ENCODE peak calls at places on chromosomes 5 and 9, in five cellular contexts. M is lower leg skin, I is NB4, A is ovary, P is prostate gland. G is an unnamed sample.

GRCh38 chr9:124258765-124259272 is 1.1 kb downstream of the NEK6 start:
- DNase-seq in M (no peak), I (peak), A (no peak), P (no peak), G (no peak)

GRCh38 chr9:91214867-91215266 is 146.9 kb downstream of the AUH start:
- DNase-seq in M (no peak), I (no peak), A (no peak), P (no peak), G (no peak)

GRCh38 chr5:91632871-91633270 is 249.8 kb upstream of the ARRDC3 start:
- DNase-seq in M (no peak), I (no peak), A (no peak), P (no peak), G (no peak)

GRCh38 chr5:27252911-27253310 is 214.5 kb upstream of the CDH9 start:
- DNase-seq in M (no peak), I (no peak), A (no peak), P (no peak), G (no peak)

GRCh38 chr9:123798203-123798602 is 131.7 kb downstream of the DENND1A start:
- DNase-seq in M (no peak), I (no peak), A (no peak), P (no peak), G (no peak)

GRCh38 chr9:132200706-132201105 is 38.8 kb downstream of the NTNG2 start:
- DNase-seq in M (no peak), I (no peak), A (no peak), P (no peak), G (no peak)

GRCh38 chr5:74919487-74919886 is 53.3 kb upstream of the FAM169A start:
- DNase-seq in M (no peak), I (peak), A (no peak), P (peak), G (no peak)

GRCh38 chr9:6109571-6109970 is 94.1 kb upstream of the RANBP6 start:
- DNase-seq in M (no peak), I (no peak), A (no peak), P (no peak), G (no peak)

GRCh38 chr5:9388941-9389674 is 156.8 kb downstream of the SEMA5A start:
- DNase-seq in M (no peak), I (no peak), A (no peak), P (no peak), G (no peak)

GRCh38 chr9:124426361-124426760 is 11.1 kb upstream of the PSMB7 start:
- DNase-seq in M (peak), I (no peak), A (no peak), P (no peak), G (no peak)

GRCh38 chr5:143955140-143955539 is 143.2 kb downstream of the HMHB1 start:
- DNase-seq in M (no peak), I (no peak), A (no peak), P (no peak), G (peak)

GRCh38 chr5:138662599-138662998 is 87.4 kb upstream of the HSPA9 start:
- DNase-seq in M (peak), I (peak), A (no peak), P (no peak), G (no peak)

GRCh38 chr5:138663009-138663408 is 87.8 kb upstream of the HSPA9 start:
- DNase-seq in M (peak), I (peak), A (no peak), P (no peak), G (no peak)

GRCh38 chr5:138661342-138661975 is 86.3 kb upstream of the HSPA9 start:
- DNase-seq in M (no peak), I (peak), A (no peak), P (no peak), G (no peak)

GRCh38 chr5:138663561-138663960 is 88.4 kb upstream of the HSPA9 start:
- DNase-seq in M (no peak), I (no peak), A (no peak), P (no peak), G (no peak)

GRCh38 chr5:138661991-138662434 is 86.8 kb upstream of the HSPA9 start:
- DNase-seq in M (no peak), I (no peak), A (no peak), P (no peak), G (no peak)
- TF ChIP-seq CTCF in M (no peak), I (no peak), A (no peak), P (no peak), G (no peak)

DNA sequence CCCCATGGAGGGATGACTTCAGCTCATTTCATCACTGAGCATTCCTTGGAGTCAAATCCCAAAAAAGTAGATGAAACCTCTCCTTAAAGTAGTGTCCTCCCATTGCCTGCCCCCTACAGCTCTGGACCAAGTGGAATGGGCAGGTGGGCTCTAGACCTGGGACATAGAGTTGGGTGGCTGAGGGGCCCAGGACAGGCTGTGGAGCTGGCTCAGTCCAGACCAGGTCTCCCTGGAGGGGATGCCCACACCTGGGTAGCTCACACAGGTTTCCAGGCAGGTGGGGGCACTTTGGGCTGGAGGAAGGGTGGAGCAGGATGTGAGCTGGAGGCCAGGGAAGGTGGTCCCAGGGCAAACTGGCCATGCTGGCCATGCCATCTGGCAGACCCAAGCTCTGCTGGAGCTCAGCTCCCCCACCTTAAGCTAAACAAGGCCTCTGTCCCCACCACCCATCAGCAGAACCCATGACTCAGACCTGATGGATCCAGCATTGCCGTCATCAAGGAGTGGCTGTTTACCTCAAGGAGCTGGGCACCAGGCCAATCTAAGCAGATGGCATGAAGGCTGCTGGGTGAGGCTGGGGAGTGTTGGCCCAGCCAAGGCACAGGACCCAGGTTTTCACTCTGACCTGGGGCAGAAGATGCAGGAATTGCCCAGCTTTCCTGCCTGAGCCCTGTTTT is 6.2 kb upstream of the SPINK4 start:
- DNase-seq in M (peak), I (no peak), A (no peak), P (peak), G (peak)
- TF ChIP-seq POLR2A in M (no peak), I (no peak), A (no peak), P (peak), G (no peak)

DNA sequence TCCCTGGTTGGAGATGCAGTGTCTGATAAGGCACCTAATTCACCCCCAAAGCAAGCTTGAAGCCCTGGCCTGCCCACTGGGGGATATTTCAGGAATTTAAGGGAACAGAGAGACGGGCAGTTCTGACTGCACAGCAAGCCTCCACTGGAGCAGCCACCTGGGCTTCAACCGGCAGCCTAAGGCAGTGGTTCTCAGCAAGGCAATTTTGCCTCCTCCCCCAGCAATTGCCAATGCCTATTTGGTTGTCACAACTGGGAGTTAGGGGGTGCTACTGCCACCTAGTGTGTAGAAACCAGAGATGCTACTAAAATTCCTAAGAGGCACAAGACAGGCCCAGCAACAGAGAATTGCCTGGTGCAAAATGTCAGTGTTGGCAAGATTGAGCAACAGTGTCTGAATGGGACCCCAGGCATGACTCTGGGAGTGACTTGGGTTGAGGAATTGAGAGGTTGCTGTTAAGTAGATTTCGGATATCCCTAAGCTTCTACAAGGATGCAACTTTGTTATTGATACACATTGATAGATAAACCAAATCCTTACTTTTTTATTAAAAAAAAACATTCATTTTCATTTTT is 58.7 kb upstream of the CTSL start:
- DNase-seq in M (peak), I (peak), A (no peak), P (no peak), G (no peak)
- TF ChIP-seq CTCF in M (no peak), I (peak), A (no peak), P (no peak), G (no peak)

GRCh38 chr5:95822408-95823240 is at the start of gene GLRX:
- DNase-seq in M (peak), I (peak), A (peak), P (peak), G (peak)
- TF ChIP-seq POLR2A in M (no peak), I (no peak), A (no peak), P (peak), G (peak)

GRCh38 chr9:92341578-92341977 is 15.8 kb downstream of the CENPP start:
- DNase-seq in M (no peak), I (no peak), A (no peak), P (no peak), G (no peak)

GRCh38 chr9:92345582-92345981 is 19.8 kb downstream of the CENPP start:
- DNase-seq in M (no peak), I (no peak), A (no peak), P (no peak), G (no peak)

DNA sequence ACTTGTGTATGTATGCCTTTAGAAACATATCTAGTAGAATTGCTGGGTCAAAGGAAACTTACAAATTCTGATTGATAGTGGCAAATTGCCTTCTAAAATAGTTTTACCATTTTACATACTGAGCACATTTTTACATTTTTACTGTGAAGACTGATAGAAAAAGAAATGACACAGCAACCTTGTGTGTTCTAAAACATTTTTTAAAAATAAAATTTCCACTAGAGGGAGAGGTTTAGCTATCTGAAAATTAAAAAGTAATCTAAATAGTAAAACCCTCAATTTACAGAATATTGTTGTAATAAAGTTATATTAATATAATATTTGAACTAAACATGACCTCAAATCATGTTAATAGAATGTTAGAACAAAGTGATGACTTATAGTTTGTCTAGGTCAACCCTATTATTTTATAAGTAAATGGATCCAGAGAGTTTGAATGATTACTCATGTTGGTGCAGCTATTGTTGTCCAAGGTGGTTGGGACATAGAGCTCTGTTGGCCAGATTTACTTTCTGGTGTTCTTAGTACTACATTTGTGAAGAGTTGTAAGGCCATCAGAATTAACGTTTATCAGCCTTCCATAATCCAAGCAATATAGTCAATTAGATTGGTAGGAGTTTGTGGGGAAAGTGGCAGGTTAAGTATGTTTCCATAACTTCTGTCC is 17.2 kb downstream of the CENPP start:
- DNase-seq in M (no peak), I (no peak), A (no peak), P (no peak), G (no peak)
- TF ChIP-seq CTCF in M (no peak), I (no peak), A (peak), P (no peak), G (no peak)

GRCh38 chr5:170316933-170317332 is 19.4 kb upstream of the LCP2 start:
- DNase-seq in M (peak), I (no peak), A (no peak), P (no peak), G (no peak)

GRCh38 chr5:170312666-170313065 is 15.1 kb upstream of the LCP2 start:
- DNase-seq in M (peak), I (peak), A (no peak), P (no peak), G (no peak)

GRCh38 chr5:170313344-170313743 is 15.8 kb upstream of the LCP2 start:
- DNase-seq in M (no peak), I (no peak), A (no peak), P (no peak), G (no peak)

GRCh38 chr5:170315154-170315553 is 17.6 kb upstream of the LCP2 start:
- DNase-seq in M (peak), I (no peak), A (peak), P (peak), G (peak)

GRCh38 chr5:170314696-170315095 is 17.1 kb upstream of the LCP2 start:
- DNase-seq in M (peak), I (no peak), A (no peak), P (no peak), G (no peak)
- TF ChIP-seq POLR2A in M (no peak), I (no peak), A (no peak), P (no peak), G (no peak)

GRCh38 chr5:98110791-98111190 is 662.7 kb upstream of the RGMB start:
- DNase-seq in M (no peak), I (no peak), A (no peak), P (no peak), G (no peak)

GRCh38 chr5:98110270-98110669 is 663.2 kb upstream of the RGMB start:
- DNase-seq in M (no peak), I (no peak), A (no peak), P (no peak), G (no peak)

GRCh38 chr5:98109561-98110006 is 663.9 kb upstream of the RGMB start:
- DNase-seq in M (no peak), I (no peak), A (no peak), P (no peak), G (no peak)

GRCh38 chr5:98108497-98108896 is 665.0 kb upstream of the RGMB start:
- DNase-seq in M (no peak), I (no peak), A (no peak), P (no peak), G (no peak)

DNA sequence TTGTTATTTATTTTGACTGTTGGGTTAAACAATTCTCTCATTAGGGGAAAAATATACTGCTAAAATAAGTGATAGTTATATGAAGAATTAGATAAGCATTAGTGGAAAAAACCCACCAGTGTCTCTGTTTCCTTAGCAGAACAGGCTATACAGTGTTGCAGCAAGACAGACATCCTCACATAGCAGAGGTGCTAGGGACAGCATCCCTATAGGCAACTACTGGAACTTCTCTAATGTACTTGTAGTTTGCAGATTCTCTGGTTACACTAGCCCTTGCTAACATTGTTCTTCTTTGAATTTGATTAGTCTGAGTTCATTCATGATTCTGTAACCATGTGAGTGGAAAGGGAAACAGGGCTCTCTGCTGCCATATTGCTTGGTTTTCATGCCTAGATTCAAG is 661.8 kb upstream of the RGMB start:
- DNase-seq in M (no peak), I (peak), A (no peak), P (no peak), G (no peak)
- TF ChIP-seq CTCF in M (no peak), I (no peak), A (no peak), P (no peak), G (no peak)

G was measured in gastrocnemius medialis.